ENCODE peak calls at places on chromosomes 4 and X, in six cellular contexts. D, G, I, W, S and Z are unnamed samples.

GRCh38 chr4:3340703-3341088 is 47.9 kb downstream of the RGS12 start:
- DNase-seq in S (no peak), D (peak; percentile 91), I (peak; percentile 29), G (no peak), W (no peak), Z (peak; percentile 63)

GRCh38 chr4:29307755-29308154 is 1412.4 kb upstream of the PCDH7 start:
- DNase-seq in W (no peak), G (no peak), D (no peak), I (no peak), S (no peak), Z (no peak)

GRCh38 chr4:159069922-159070321 is 33.0 kb upstream of the RAPGEF2 start:
- DNase-seq in G (peak; percentile 58), S (no peak), W (no peak), D (no peak), I (no peak), Z (no peak)

GRCh38 chrX:149470960-149471359 is 34.1 kb downstream of the IDS start:
- DNase-seq in W (peak; percentile 60), G (peak; percentile 44), S (peak; percentile 66), I (peak; percentile 86), D (peak; percentile 80), Z (peak; percentile 82)

GRCh38 chr4:65893957-65894755 is 223.9 kb upstream of the EPHA5 start:
- DNase-seq in W (no peak), I (no peak), S (no peak), G (no peak), D (no peak), Z (no peak)

GRCh38 chr4:13881880-13882279 is 254.4 kb upstream of the BOD1L1 start:
- DNase-seq in G (no peak), D (no peak), W (no peak), I (no peak), S (no peak), Z (no peak)

GRCh38 chrX:44344194-44344593 is 722 bp upstream of the EFHC2 start:
- DNase-seq in W (no peak), S (no peak), D (peak; percentile 52), I (no peak), G (no peak), Z (peak; percentile 17)

GRCh38 chr4:77047037-77047436 is 28.8 kb downstream of the CCNI start:
- DNase-seq in G (peak; percentile 44), I (no peak), W (no peak), D (no peak), S (no peak), Z (no peak)

GRCh38 chr4:22416403-22416802 is 99.5 kb downstream of the ADGRA3 start:
- DNase-seq in S (no peak), D (no peak), G (peak; percentile 4), W (no peak), I (peak; percentile 24), Z (no peak)

GRCh38 chr4:40194602-40195161 is 2.1 kb upstream of the RHOH start:
- DNase-seq in W (no peak), D (no peak), G (peak; percentile 45), I (no peak), S (no peak), Z (no peak)

GRCh38 chrX:135556055-135556454 is 35.6 kb downstream of the INTS6L start:
- DNase-seq in I (no peak), G (no peak), W (no peak), D (no peak), S (no peak), Z (no peak)

GRCh38 chrX:133670394-133670793 is 255.1 kb upstream of the GPC4 start:
- DNase-seq in I (no peak), W (no peak), G (peak; percentile 31), S (no peak), D (no peak), Z (peak; percentile 64)

GRCh38 chr4:185914583-185915199 is 102.7 kb upstream of the SORBS2 start:
- DNase-seq in D (no peak), S (no peak), G (peak; percentile 82), I (no peak), W (no peak), Z (no peak)

GRCh38 chr4:138609943-138610350 is 367.8 kb upstream of the SLC7A11 start:
- DNase-seq in W (no peak), S (no peak), D (no peak), G (peak; percentile 81), I (no peak), Z (no peak)

GRCh38 chr4:8290701-8290970 is 21.1 kb downstream of the HTRA3 start:
- DNase-seq in W (no peak), S (no peak), I (no peak), G (no peak), D (peak; percentile 26), Z (no peak)

GRCh38 chr4:99079625-99080295 is 8.8 kb downstream of the ADH5 start:
- DNase-seq in I (no peak), G (no peak), W (no peak), S (no peak), D (no peak), Z (no peak)

GRCh38 chr4:99078931-99079624 is 9.5 kb downstream of the ADH5 start:
- DNase-seq in W (no peak), D (no peak), S (no peak), I (no peak), G (no peak), Z (no peak)

GRCh38 chr4:99078336-99078735 is 10.3 kb downstream of the ADH5 start:
- DNase-seq in G (no peak), I (no peak), W (no peak), D (no peak), S (no peak), Z (no peak)

GRCh38 chr4:99084595-99084994 is 4.0 kb downstream of the ADH5 start:
- DNase-seq in I (no peak), S (no peak), D (no peak), G (no peak), W (no peak), Z (no peak)

GRCh38 chr4:99082192-99082591 is 6.4 kb downstream of the ADH5 start:
- DNase-seq in G (no peak), I (no peak), W (no peak), S (no peak), D (no peak), Z (no peak)
- H3K36me3 ChIP-seq in G (peaks cover 44% of the 10 kb centered on the region), I (peaks cover 75% of the 10 kb centered on the region), W (peaks cover 21% of the 10 kb centered on the region), S (peaks cover 74% of the 10 kb centered on the region), D (peaks cover 89% of the 10 kb centered on the region), Z (peaks cover 32% of the 10 kb centered on the region)

GRCh38 chr4:5893013-5893580 is at the start of gene CRMP1:
- DNase-seq in I (peak; percentile 90), S (no peak), G (no peak), D (no peak), W (no peak), Z (peak; percentile 99)
- H3K4me3 ChIP-seq in I (peak within 1 kb of the TSS; percentile 88), S (peak within 1 kb of the TSS; percentile 45), G (peak within 1 kb of the TSS; percentile 2), D (peak within 1 kb of the TSS; percentile 17), W (peak within 1 kb of the TSS; percentile 42), Z (peak within 1 kb of the TSS; percentile 31)

DNA sequence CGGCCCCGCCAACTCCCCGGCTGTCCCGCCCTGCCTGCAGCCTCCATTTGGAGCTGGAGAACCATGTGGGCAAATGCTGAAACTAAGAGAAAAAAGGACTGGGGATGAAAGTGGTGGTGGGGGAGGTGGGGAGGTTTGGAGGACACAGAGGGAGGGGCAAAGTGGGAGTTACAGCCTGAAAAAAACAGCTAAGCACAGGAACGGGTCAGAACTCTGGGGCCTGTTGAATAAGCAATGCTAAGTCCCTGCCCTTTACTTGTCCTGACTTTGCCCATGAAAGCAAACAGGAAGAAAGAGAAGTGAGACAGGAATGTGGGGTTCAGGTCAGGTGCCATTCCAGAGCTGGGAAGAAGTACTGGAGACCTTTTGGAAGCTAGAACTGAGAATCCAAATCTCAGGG is 3.4 kb upstream of the GSX2 start:
- DNase-seq in S (no peak), D (no peak), W (no peak), G (no peak), I (no peak), Z (peak; percentile 58)
- H3K27me3 ChIP-seq in S (peaks cover 100% of the 10 kb centered on the region), D (peaks cover 98% of the 10 kb centered on the region), W (peaks cover 92% of the 10 kb centered on the region), G (peaks cover 51% of the 10 kb centered on the region), I (peaks cover 99% of the 10 kb centered on the region), Z (peaks cover 100% of the 10 kb centered on the region)

DNA sequence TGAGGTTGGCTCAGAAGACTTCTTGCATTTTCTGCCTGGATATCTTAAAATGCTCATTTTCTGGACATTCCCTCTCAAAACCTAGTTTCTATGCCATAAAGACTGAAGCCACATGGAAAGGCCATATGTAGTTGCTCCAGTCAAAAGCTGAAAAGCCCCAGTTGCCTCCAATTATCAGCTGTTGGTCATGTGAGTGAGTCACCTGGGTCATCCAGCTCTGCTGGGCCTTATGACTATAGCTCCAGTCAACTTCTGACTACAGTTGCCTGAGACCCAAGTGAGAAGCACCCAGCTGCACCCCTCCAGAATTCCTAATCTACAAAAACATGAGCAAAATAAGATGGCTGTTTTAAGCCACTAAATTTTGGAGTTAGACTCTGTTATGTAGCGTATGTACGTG is 41.9 kb downstream of the HELQ start:
- DNase-seq in D (no peak), I (no peak), W (no peak), S (no peak), G (peak; percentile 21), Z (no peak)
- H3K36me3 ChIP-seq in D (peaks cover 78% of the 10 kb centered on the region), I (peaks cover 3% of the 10 kb centered on the region), W (no peaks in the 10 kb centered on the region), S (peaks cover 7% of the 10 kb centered on the region), G (peaks cover 5% of the 10 kb centered on the region), Z (no peaks in the 10 kb centered on the region)

GRCh38 chr4:4861592-4862551 is 2.4 kb downstream of the MSX1 start:
- DNase-seq in G (no peak), I (no peak), S (no peak), D (no peak), W (no peak), Z (peak; percentile 57)
- H3K4me3 ChIP-seq in G (peak overlapping the region; percentile 66), I (no peak overlapping the region), S (no peak overlapping the region), D (peak overlapping the region; percentile 70), W (no peak overlapping the region), Z (no peak overlapping the region)

DNA sequence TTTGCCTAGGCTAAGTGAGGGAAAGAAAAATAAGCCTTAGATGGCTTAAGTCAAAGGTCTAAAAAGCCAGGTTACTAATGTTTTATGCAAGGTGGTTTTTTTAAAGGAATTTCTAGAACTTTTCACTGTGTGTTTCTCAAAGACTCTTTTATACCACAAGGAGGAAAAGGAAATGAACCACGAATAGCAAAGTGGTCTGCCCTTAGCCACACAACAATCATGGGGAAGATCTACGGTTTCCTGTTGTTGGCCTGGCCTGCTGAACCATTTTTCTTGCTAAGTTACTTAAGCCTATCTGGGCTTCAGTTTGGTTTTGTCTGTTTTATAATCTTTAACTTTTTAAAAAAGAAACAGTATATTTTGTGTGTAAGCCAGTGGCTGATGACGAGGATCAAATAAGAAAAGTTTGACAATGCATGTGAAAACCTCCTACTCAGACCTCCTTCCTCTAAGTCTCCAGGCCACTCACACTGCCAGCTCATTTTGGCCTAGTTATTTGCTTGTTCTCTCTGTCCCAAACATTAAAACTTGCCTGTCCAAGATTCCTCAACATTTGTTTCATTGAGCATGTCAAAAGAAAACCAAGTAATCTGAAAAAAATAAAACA is 56.7 kb upstream of the COL25A1 start:
- DNase-seq in S (no peak), W (no peak), I (no peak), G (no peak), D (no peak), Z (no peak)
- H3K27me3 ChIP-seq in S (no peaks in the 10 kb centered on the region), W (no peaks in the 10 kb centered on the region), I (no peaks in the 10 kb centered on the region), G (no peaks in the 10 kb centered on the region), D (no peaks in the 10 kb centered on the region), Z (no peaks in the 10 kb centered on the region)

DNA sequence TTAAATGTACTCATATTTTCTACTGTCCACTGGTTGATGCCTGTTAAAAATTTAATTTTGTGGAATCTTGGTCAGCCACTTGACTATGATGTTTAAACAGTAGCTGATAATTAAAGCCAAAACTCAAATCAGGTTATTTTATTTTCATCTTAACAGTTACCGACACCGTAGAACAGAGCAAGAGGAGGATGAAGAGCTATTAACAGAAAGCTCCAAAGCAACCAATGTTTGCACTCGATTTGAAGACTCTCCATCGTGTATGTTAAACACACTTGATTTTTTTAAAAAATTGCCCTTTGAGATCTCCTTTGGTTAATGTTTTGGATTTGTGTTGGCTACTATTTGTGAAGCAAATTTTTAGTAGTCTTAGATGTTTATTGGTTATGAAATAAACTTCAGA is 10.7 kb downstream of the SMARCA5 start:
- DNase-seq in G (no peak), W (no peak), D (no peak), I (no peak), S (no peak), Z (no peak)
- H3K36me3 ChIP-seq in G (peaks cover 35% of the 10 kb centered on the region), W (peaks cover 5% of the 10 kb centered on the region), D (peaks cover 96% of the 10 kb centered on the region), I (peaks cover 98% of the 10 kb centered on the region), S (peaks cover 90% of the 10 kb centered on the region), Z (peaks cover 21% of the 10 kb centered on the region)